ENCODE peak calls at places on chromosomes 13 and 19, in nine cellular contexts. Y is upper lobe of left lung; F is pancreas; K is heart left ventricle; B is IMR-90; O is upper lobe of right lung; X is adrenal gland; N is fibroblast of lung; A is CD8-positive, alpha-beta T cell. D is an unnamed sample.
A peak's percentile ranks its signal among the peaks of the same experiment; 100 is the strongest.

GRCh38 chr19:6100284-6100915 is 9.9 kb downstream of the RFX2 start:
- DNase-seq in Y (peak; percentile 50), F (no peak), K (no peak), B (no peak), O (peak; percentile 70), X (no peak), N (no peak), A (no peak), D (no peak)

GRCh38 chr13:60260440-60260839 is 96.7 kb upstream of the DIAPH3 start:
- DNase-seq in Y (no peak), F (no peak), K (no peak), B (no peak), O (no peak), X (no peak), N (no peak), A (no peak), D (no peak)

GRCh38 chr19:399370-399769 is 9.6 kb downstream of the C2CD4C start:
- DNase-seq in Y (peak; percentile 12), F (no peak), K (no peak), B (no peak), O (no peak), X (no peak), N (no peak), A (no peak), D (no peak)

GRCh38 chr13:94217370-94217769 is 262.1 kb downstream of the DCT start:
- DNase-seq in Y (no peak), F (no peak), K (no peak), B (peak; percentile 52), O (no peak), X (no peak), N (peak; percentile 79), A (no peak), D (no peak)

GRCh38 chr13:113934576-113934975 is 39.3 kb downstream of the C13orf46 start:
- DNase-seq in Y (no peak), F (no peak), K (no peak), B (no peak), O (peak; percentile 43), X (no peak), N (no peak), A (no peak), D (no peak)

GRCh38 chr13:45238945-45239795 is 38.3 kb upstream of the KCTD4 start:
- DNase-seq in Y (no peak), F (no peak), K (no peak), B (peak; percentile 62), O (no peak), X (no peak), N (peak; percentile 77), A (no peak), D (no peak)

GRCh38 chr19:50549059-50549926 is 18.9 kb downstream of the LRRC4B start:
- DNase-seq in Y (no peak), F (no peak), K (no peak), B (no peak), O (no peak), X (no peak), N (no peak), A (no peak), D (no peak)

GRCh38 chr19:57171551-57172081 is 4.3 kb upstream of the DUXA start:
- DNase-seq in Y (no peak), F (peak; percentile 48), K (peak; percentile 73), B (peak; percentile 39), O (no peak), X (peak; percentile 60), N (peak; percentile 17), A (no peak), D (peak; percentile 58)

GRCh38 chr13:113433391-113433916 is 19.8 kb downstream of the ADPRHL1 start:
- DNase-seq in Y (no peak), F (no peak), K (no peak), B (no peak), O (no peak), X (no peak), N (no peak), A (no peak), D (no peak)

GRCh38 chr19:4606921-4607678 is 32.2 kb upstream of the TNFAIP8L1 start:
- DNase-seq in Y (no peak), F (peak; percentile 42), K (peak; percentile 75), B (no peak), O (no peak), X (peak; percentile 53), N (no peak), A (no peak), D (peak; percentile 76)

GRCh38 chr13:95117092-95117491 is 184.2 kb downstream of the ABCC4 start:
- DNase-seq in Y (no peak), F (no peak), K (no peak), B (no peak), O (no peak), X (no peak), N (no peak), A (no peak), D (no peak)

GRCh38 chr19:18418725-18419194 is 438 bp upstream of the SSBP4 start:
- DNase-seq in Y (no peak), F (no peak), K (no peak), B (no peak), O (peak; percentile 82), X (no peak), N (no peak), A (no peak), D (no peak)

GRCh38 chr19:8575467-8575997 is 1.7 kb downstream of the MYO1F start:
- DNase-seq in Y (peak; percentile 56), F (no peak), K (peak; percentile 42), B (peak; percentile 35), O (no peak), X (no peak), N (peak; percentile 80), A (no peak), D (no peak)

GRCh38 chr19:1227655-1228054 is 10.2 kb downstream of the CBARP start:
- DNase-seq in Y (no peak), F (no peak), K (no peak), B (no peak), O (no peak), X (no peak), N (no peak), A (no peak), D (no peak)

GRCh38 chr19:6720369-6721112 is at the start of gene C3:
- DNase-seq in Y (peak; percentile 86), F (peak; percentile 86), K (peak; percentile 64), B (peak; percentile 26), O (peak; percentile 83), X (peak; percentile 77), N (no peak), A (no peak), D (peak; percentile 51)

GRCh38 chr19:44903602-44904425 is 1.8 kb upstream of the APOE start:
- DNase-seq in Y (peak; percentile 72), F (peak; percentile 53), K (peak; percentile 65), B (peak; percentile 49), O (peak; percentile 85), X (peak; percentile 84), N (peak; percentile 36), A (peak; percentile 55), D (peak; percentile 78)

GRCh38 chr13:101712026-101712348 is 259.5 kb downstream of the ITGBL1 start:
- DNase-seq in Y (no peak), F (no peak), K (no peak), B (no peak), O (no peak), X (no peak), N (no peak), A (no peak), D (no peak)

GRCh38 chr13:22210134-22210930 is 539.5 kb downstream of the FGF9 start:
- DNase-seq in Y (no peak), F (no peak), K (no peak), B (no peak), O (no peak), X (no peak), N (no peak), A (no peak), D (no peak)

GRCh38 chr13:50127017-50127725 is 111.9 kb downstream of the KCNRG start:
- DNase-seq in Y (peak; percentile 68), F (peak; percentile 41), K (peak; percentile 61), B (peak; percentile 50), O (peak; percentile 85), X (peak; percentile 48), N (peak; percentile 33), A (no peak), D (peak; percentile 58)
- H3K4me1 ChIP-seq in Y (peaks cover 54% of the 10 kb centered on the region), F (peaks cover 7% of the 10 kb centered on the region), K (peaks cover 43% of the 10 kb centered on the region), B (peaks cover 7% of the 10 kb centered on the region), O (peaks cover 37% of the 10 kb centered on the region), X (peaks cover 24% of the 10 kb centered on the region), N (peaks cover 3% of the 10 kb centered on the region), A (peaks cover 52% of the 10 kb centered on the region), D (peaks cover 60% of the 10 kb centered on the region)

GRCh38 chr19:3365093-3365446 is 1.3 kb upstream of the NFIC start:
- DNase-seq in Y (no peak), F (no peak), K (no peak), B (no peak), O (no peak), X (peak; percentile 20), N (no peak), A (no peak), D (no peak)
- H3K27ac ChIP-seq in Y (peak overlapping the region; percentile 99), F (peak overlapping the region; percentile 89), K (peak overlapping the region; percentile 97), B (peak overlapping the region; percentile 99), O (peak overlapping the region; percentile 93), X (peak overlapping the region; percentile 98), N (peak overlapping the region; percentile 89), A (no peak overlapping the region), D (peak overlapping the region; percentile 98)

GRCh38 chr19:21148681-21149080 is 6.8 kb downstream of the ZNF431 start:
- DNase-seq in Y (no peak), F (no peak), K (no peak), B (no peak), O (no peak), X (no peak), N (no peak), A (no peak), D (no peak)

GRCh38 chr19:21143428-21143827 is 1.6 kb downstream of the ZNF431 start:
- DNase-seq in Y (no peak), F (no peak), K (no peak), B (no peak), O (no peak), X (no peak), N (no peak), A (no peak), D (no peak)

GRCh38 chr19:21147540-21147939 is 5.7 kb downstream of the ZNF431 start:
- DNase-seq in Y (no peak), F (no peak), K (no peak), B (no peak), O (no peak), X (no peak), N (no peak), A (no peak), D (no peak)

GRCh38 chr19:21141787-21142464 is at the start of gene ZNF431:
- DNase-seq in Y (peak; percentile 96), F (peak; percentile 91), K (peak; percentile 95), B (peak; percentile 93), O (peak; percentile 94), X (peak; percentile 91), N (peak; percentile 92), A (peak; percentile 79), D (peak; percentile 89)

DNA sequence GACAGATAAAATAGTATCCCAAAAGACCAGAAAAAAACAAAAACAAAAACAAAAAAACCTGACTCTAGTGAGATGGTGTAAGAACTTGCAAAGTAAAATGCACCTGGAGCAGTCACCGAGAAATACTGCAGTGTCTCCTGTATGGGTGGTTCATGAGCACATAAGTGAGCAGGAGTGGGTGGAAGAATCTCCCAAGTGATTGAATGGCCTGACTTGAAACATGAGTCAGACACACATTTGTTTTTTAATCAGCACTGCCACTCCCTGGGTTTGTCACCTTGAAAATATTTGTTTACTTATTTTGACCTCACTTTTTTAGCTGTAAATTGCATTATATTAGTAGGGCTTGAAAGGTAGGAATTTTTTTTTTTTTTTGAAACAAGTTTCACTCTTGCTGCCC is 2.0 kb downstream of the ZNF431 start:
- DNase-seq in Y (no peak), F (no peak), K (no peak), B (no peak), O (no peak), X (no peak), N (peak; percentile 18), A (no peak), D (no peak)
- H3K4me3 ChIP-seq in Y (no peak overlapping the region), F (no peak overlapping the region), K (no peak overlapping the region), B (no peak overlapping the region), O (no peak overlapping the region), X (no peak overlapping the region), N (no peak overlapping the region), A (no peak overlapping the region), D (no peak overlapping the region)

GRCh38 chr19:47445527-47445926 is 26.2 kb downstream of the SLC8A2 start:
- DNase-seq in Y (no peak), F (no peak), K (no peak), B (no peak), O (no peak), X (no peak), N (no peak), A (no peak), D (no peak)
- H3K4me1 ChIP-seq in Y (peaks cover 42% of the 10 kb centered on the region), F (no peaks in the 10 kb centered on the region), K (peaks cover 12% of the 10 kb centered on the region), B (peaks cover 2% of the 10 kb centered on the region), O (peaks cover 19% of the 10 kb centered on the region), X (peaks cover 9% of the 10 kb centered on the region), N (no peaks in the 10 kb centered on the region), A (peaks cover 45% of the 10 kb centered on the region), D (no peaks in the 10 kb centered on the region)

D was measured in heart right ventricle.